ENCODE peak calls at places on chromosome 4, in four cellular contexts. F, J, U and R are unnamed samples.

GRCh38 chr4:112170451-112170993 is 25.3 kb downstream of the FAM241A start:
- DNase-seq in F (no peak), J (no peak), U (peak; percentile 85), R (no peak)

GRCh38 chr4:779555-779954 is 46.4 kb downstream of the CPLX1 start:
- DNase-seq in F (no peak), J (no peak), U (no peak), R (no peak)

GRCh38 chr4:53557601-53558000 is 33.7 kb downstream of the LNX1 start:
- DNase-seq in F (no peak), J (no peak), U (no peak), R (no peak)

GRCh38 chr4:145177906-145178538 is 2.4 kb downstream of the OTUD4 start:
- DNase-seq in F (no peak), J (no peak), U (peak; percentile 34), R (no peak)

GRCh38 chr4:139807483-139807882 is 141.9 kb downstream of the MGST2 start:
- DNase-seq in F (no peak), J (no peak), U (no peak), R (no peak)

GRCh38 chr4:15506464-15506863 is 36.8 kb downstream of the CC2D2A start:
- DNase-seq in F (no peak), J (no peak), U (peak; percentile 15), R (no peak)

GRCh38 chr4:38804654-38805295 is at the start of gene TLR1:
- DNase-seq in F (peak; percentile 4), J (no peak), U (peak; percentile 81), R (no peak)

GRCh38 chr4:174999407-174999806 is 81.2 kb downstream of the ADAM29 start:
- DNase-seq in F (no peak), J (no peak), U (no peak), R (no peak)

GRCh38 chr4:105059337-105059736 is 87.3 kb upstream of the TET2 start:
- DNase-seq in F (no peak), J (no peak), U (no peak), R (no peak)

GRCh38 chr4:75370582-75370981 is 143.6 kb downstream of the RCHY1 start:
- DNase-seq in F (no peak), J (no peak), U (no peak), R (no peak)

GRCh38 chr4:57051524-57051923 is 58.7 kb downstream of the IGFBP7 start:
- DNase-seq in F (no peak), J (no peak), U (no peak), R (no peak)

GRCh38 chr4:158895797-158896442 is 127.1 kb downstream of the FNIP2 start:
- DNase-seq in F (peak; percentile 47), J (no peak), U (peak; percentile 45), R (no peak)

GRCh38 chr4:145589923-145590702 is 29.1 kb upstream of the MMAA start:
- DNase-seq in F (no peak), J (no peak), U (no peak), R (no peak)

GRCh38 chr4:122914938-122915337 is 7.5 kb downstream of the NUDT6 start:
- DNase-seq in F (no peak), J (no peak), U (peak; percentile 47), R (no peak)

GRCh38 chr4:18397681-18398080 is 376.1 kb upstream of the LCORL start:
- DNase-seq in F (no peak), J (no peak), U (no peak), R (no peak)

GRCh38 chr4:8653326-8654000 is 60.9 kb downstream of the CPZ start:
- DNase-seq in F (no peak), J (no peak), U (no peak), R (no peak)

GRCh38 chr4:134936014-134936413 is 734.4 kb upstream of the PABPC4L start:
- DNase-seq in F (peak; percentile 25), J (no peak), U (no peak), R (no peak)

GRCh38 chr4:152138451-152138850 is 377.6 kb upstream of the GATB start:
- DNase-seq in F (no peak), J (no peak), U (no peak), R (peak; percentile 25)

GRCh38 chr4:185867770-185868169 is 55.8 kb upstream of the SORBS2 start:
- DNase-seq in F (no peak), J (no peak), U (no peak), R (no peak)

GRCh38 chr4:147843162-147843561 is 111.3 kb downstream of the ARHGAP10 start:
- DNase-seq in F (no peak), J (no peak), U (no peak), R (no peak)
- TF ChIP-seq CTCF in F (peak; percentile 28), J (no peak), U (peak; percentile 15), R (no peak)

DNA sequence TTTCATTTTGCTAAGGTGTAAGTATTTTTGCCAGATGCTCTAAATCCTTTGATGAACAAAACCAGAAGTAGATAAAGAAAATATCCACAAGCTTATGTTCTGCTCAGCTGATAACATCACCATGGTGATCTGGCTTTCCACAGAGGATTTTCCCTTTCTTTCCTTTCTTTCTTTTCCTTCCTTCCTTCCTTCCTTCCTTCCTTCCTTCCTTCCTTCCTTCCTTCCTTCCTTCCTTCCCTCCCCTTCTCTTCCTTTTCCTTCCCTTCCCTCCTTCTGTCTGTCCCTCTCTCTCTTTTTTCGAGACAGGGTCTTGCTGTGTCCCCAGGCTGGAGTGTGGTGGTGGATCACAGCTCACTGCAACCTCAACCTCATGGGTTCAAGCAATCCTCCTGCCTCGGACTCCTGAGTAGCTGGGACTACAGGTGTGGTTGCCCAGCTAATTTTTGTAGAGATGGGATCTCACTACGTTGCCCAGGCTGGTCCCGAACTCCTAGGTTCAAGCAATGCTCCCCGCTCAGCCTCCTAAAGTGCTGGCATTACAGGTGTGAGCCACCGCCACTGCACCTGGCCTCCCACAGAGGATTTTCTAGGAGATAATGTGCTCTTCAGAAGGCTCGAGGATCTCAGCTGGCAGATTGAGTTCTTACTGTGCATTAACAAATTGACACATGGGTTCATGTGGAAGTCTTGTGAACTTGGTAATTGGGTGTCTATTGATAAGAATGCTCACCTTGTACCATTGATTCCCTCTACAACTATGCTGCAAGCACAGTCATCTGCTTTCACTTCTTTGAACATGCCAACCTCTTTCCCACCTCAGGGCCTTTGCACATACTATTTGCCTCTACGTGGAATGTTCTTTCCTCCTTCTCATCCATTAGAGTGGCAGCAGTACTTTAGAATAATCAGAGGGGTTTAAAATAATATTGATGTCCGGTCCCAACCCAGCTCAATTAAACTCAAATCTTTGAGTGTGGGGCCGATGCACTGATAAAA is 1.4 kb upstream of the RHOH start:
- DNase-seq in F (no peak), J (no peak), U (no peak), R (no peak)
- H3K27ac ChIP-seq in F (no peak overlapping the region), J (no peak overlapping the region), U (no peak overlapping the region), R (peak overlapping the region; percentile 99)

GRCh38 chr4:138062929-138063328 is 179.2 kb downstream of the SLC7A11 start:
- DNase-seq in F (no peak), J (no peak), U (peak; percentile 60), R (no peak)
- TF ChIP-seq CTCF in F (peak; percentile 7), J (no peak), U (peak; percentile 37), R (no peak)

DNA sequence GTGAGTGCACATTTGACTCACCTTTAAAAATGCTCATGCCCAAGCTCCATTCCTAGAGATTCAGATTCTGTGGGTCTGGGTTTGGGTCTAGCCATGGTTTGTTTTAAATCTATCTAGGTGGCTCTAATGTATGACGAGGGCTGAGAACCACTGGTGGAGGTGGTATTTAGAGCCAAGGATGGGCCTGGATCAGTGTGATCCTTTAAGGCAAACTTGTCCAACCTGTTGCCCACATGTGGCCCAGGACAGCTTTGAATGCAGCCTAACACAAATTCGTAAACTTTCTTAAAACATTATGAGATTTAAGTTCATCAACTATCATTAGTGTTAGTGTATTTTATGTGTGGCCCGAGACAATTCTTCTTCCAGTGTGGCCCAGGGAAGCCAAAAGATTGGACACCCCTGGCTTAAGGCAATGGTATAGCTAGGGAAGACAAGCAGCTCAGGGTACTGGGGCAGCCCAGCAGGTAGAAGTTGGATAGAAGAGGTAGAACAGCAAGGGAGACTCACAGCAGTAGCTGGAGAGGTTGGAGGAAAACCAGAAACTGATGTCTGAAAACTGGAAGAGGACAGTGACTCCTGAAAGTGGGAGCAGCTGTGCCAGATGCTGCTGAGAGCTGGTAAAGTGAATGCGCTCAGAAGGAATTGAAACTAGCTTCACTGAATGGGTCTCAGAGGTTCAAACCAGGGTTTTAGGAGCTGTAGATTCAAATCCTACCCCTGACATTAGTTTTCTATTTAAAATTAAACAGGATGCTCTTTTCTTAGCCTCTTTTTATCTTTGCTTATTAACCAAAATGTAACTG is 18.2 kb downstream of the ADD1 start:
- DNase-seq in F (no peak), J (no peak), U (no peak), R (no peak)
- H3K27ac ChIP-seq in F (no peak overlapping the region), J (no peak overlapping the region), U (peak overlapping the region; percentile 94), R (no peak overlapping the region)

DNA sequence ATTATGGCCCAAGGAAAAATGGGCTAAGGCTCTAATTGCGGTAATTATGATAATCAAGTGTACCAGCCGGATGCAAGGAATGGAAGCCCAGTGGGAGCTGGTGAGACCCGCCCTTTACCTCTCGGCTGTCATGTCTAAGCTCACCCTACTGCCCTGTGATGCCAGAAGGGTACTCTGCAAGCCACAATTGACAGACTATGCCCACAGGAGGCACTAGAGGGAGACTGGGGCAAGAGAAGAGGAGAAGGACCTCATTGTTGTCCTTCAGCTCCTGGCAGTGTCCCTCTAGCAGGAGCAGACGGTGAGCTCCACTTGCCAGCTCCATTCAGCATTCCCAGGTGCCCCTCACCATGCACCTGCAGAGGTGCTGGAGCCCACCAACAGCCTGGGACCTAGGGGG is 141.8 kb downstream of the SMIM20 start:
- DNase-seq in F (no peak), J (no peak), U (no peak), R (no peak)
- TF ChIP-seq CTCF in F (no peak), J (no peak), U (no peak), R (no peak)

DNA sequence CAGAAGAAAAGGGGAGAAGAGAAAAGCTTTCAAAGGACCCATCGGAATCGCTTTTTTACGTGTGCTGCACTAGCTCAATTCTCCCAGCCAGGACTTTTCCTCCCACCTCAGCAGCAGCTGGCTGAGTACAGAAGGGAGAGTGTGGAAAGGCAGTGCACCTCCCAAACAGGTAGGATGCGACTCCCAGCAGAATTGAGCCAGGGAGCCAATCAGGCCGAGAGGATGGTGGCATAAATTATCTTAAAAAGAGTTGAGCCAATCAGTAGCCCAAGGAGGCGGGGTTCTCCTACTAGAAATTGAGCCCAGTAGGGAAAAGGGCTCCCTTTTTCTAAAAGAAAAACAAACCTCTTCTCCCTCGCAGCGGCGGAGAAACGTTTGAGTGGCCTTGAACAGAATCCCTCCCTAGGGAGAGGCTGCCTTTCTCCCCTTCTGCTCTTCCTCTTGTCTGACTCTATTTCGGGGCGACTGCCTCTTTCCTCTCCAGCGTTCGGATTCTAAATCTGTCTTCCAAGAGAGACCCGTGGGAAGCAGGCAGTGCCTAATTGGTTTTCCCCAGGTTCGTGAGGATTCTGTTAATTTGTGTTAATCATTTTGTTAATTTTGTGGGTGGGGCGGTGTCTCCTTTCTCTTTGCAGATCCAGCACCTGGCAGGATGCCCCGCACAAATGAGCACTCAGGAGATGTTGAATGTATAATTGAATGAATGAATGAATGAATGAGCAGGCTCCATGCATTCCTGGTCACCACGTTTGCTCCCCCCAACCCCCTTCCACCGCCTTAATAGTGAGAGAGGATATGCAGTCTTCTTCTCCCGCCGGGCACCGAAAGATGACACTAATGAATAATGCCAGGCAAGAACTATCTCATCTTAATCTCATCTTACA is at the start of gene GABRG1:
- DNase-seq in F (peak; percentile 62), J (peak; percentile 11), U (no peak), R (no peak)
- H3K27ac ChIP-seq in F (no peak within 1 kb of the TSS), J (no peak within 1 kb of the TSS), U (no peak within 1 kb of the TSS), R (no peak within 1 kb of the TSS)